ENCODE peak calls at places on chromosome 12, in five cellular contexts. One of them, this sample, is unnamed.

GRCh38 chr12:27682534-27682933 is 13.7 kb upstream of the REP15 start:
- DNase-seq in HCT116: no peak
- DNase-seq in K562: no peak
- DNase-seq in HepG2: no peak
- DNase-seq in H1: no peak
- DNase-seq in this sample: no peak

GRCh38 chr12:108832730-108833354 is 24.5 kb downstream of the SSH1 start:
- DNase-seq in HCT116: no peak
- DNase-seq in K562: no peak
- DNase-seq in HepG2: no peak
- DNase-seq in H1: no peak
- DNase-seq in this sample: no peak

GRCh38 chr12:118164798-118165486 is 29.0 kb downstream of the PEBP1 start:
- DNase-seq in HCT116: peak
- DNase-seq in K562: no peak
- DNase-seq in HepG2: peak
- DNase-seq in H1: no peak
- DNase-seq in this sample: peak

GRCh38 chr12:113043240-113043639 is 13.3 kb upstream of the DTX1 start:
- DNase-seq in HCT116: no peak
- DNase-seq in K562: no peak
- DNase-seq in HepG2: no peak
- DNase-seq in H1: no peak
- DNase-seq in this sample: no peak

GRCh38 chr12:131131808-131132117 is 178.1 kb downstream of the ADGRD1 start:
- DNase-seq in HCT116: no peak
- DNase-seq in K562: no peak
- DNase-seq in HepG2: no peak
- DNase-seq in H1: no peak
- DNase-seq in this sample: no peak

GRCh38 chr12:65602579-65603295 is 221.5 kb upstream of the HMGA2 start:
- DNase-seq in HCT116: peak
- DNase-seq in K562: peak
- DNase-seq in HepG2: peak
- DNase-seq in H1: peak
- DNase-seq in this sample: peak

GRCh38 chr12:75592086-75592485 is 80.7 kb upstream of the KRR1 start:
- DNase-seq in HCT116: no peak
- DNase-seq in K562: no peak
- DNase-seq in HepG2: no peak
- DNase-seq in H1: no peak
- DNase-seq in this sample: no peak

GRCh38 chr12:57764662-57765002 is 2.2 kb downstream of the CYP27B1 start:
- DNase-seq in HCT116: no peak
- DNase-seq in K562: no peak
- DNase-seq in HepG2: no peak
- DNase-seq in H1: peak
- DNase-seq in this sample: peak

GRCh38 chr12:127145929-127146789 is 1120.8 kb upstream of the TMEM132C start:
- DNase-seq in HCT116: peak
- DNase-seq in K562: peak
- DNase-seq in HepG2: no peak
- DNase-seq in H1: no peak
- DNase-seq in this sample: no peak

GRCh38 chr12:95629392-95629791 is 78.1 kb upstream of the USP44 start:
- DNase-seq in HCT116: no peak
- DNase-seq in K562: no peak
- DNase-seq in HepG2: no peak
- DNase-seq in H1: no peak
- DNase-seq in this sample: no peak

GRCh38 chr12:94057262-94058151 is 90.9 kb upstream of the PLXNC1 start:
- DNase-seq in HCT116: no peak
- DNase-seq in K562: no peak
- DNase-seq in HepG2: peak
- DNase-seq in H1: no peak
- DNase-seq in this sample: no peak

GRCh38 chr12:57518920-57519757 is 1.2 kb downstream of the DDIT3 start:
- DNase-seq in HCT116: no peak
- DNase-seq in K562: no peak
- DNase-seq in HepG2: peak
- DNase-seq in H1: no peak
- DNase-seq in this sample: no peak

GRCh38 chr12:34400986-34401658 is 378.8 kb downstream of the ALG10 start:
- DNase-seq in HCT116: no peak
- DNase-seq in K562: peak
- DNase-seq in HepG2: no peak
- DNase-seq in H1: peak
- DNase-seq in this sample: no peak

GRCh38 chr12:15962760-15963159 is 51.6 kb downstream of the DERA start:
- DNase-seq in HCT116: no peak
- DNase-seq in K562: no peak
- DNase-seq in HepG2: no peak
- DNase-seq in H1: no peak
- DNase-seq in this sample: no peak

GRCh38 chr12:7450667-7451066 is 6.7 kb upstream of the CD163L1 start:
- DNase-seq in HCT116: no peak
- DNase-seq in K562: peak
- DNase-seq in HepG2: peak
- DNase-seq in H1: no peak
- DNase-seq in this sample: no peak

GRCh38 chr12:57214398-57214781 is 2.2 kb upstream of the NXPH4 start:
- DNase-seq in HCT116: no peak
- DNase-seq in K562: peak
- DNase-seq in HepG2: peak
- DNase-seq in H1: peak
- DNase-seq in this sample: peak

GRCh38 chr12:105083551-105084105 is 630 bp downstream of the ALDH1L2 start:
- DNase-seq in HCT116: no peak
- DNase-seq in K562: no peak
- DNase-seq in HepG2: no peak
- DNase-seq in H1: peak
- DNase-seq in this sample: peak

GRCh38 chr12:108302471-108303311 is 36.4 kb downstream of the CMKLR1 start:
- DNase-seq in HCT116: no peak
- DNase-seq in K562: no peak
- DNase-seq in HepG2: peak
- DNase-seq in H1: no peak
- DNase-seq in this sample: peak

GRCh38 chr12:93319523-93320045 is 58.1 kb upstream of the NUDT4 start:
- DNase-seq in HCT116: no peak
- DNase-seq in K562: no peak
- DNase-seq in HepG2: no peak
- DNase-seq in H1: no peak
- DNase-seq in this sample: no peak

GRCh38 chr12:43789941-43790340 is 16.2 kb downstream of the TWF1 start:
- DNase-seq in HCT116: no peak
- DNase-seq in K562: peak
- DNase-seq in HepG2: no peak
- DNase-seq in H1: no peak
- DNase-seq in this sample: no peak

GRCh38 chr12:109897029-109897428 is 3.0 kb upstream of the TCHP start:
- DNase-seq in HCT116: no peak
- DNase-seq in K562: no peak
- DNase-seq in HepG2: no peak
- DNase-seq in H1: no peak
- DNase-seq in this sample: no peak

GRCh38 chr12:77388611-77389265 is 323.4 kb upstream of the E2F7 start:
- DNase-seq in HCT116: no peak
- DNase-seq in K562: no peak
- DNase-seq in HepG2: no peak
- DNase-seq in H1: no peak
- DNase-seq in this sample: no peak

GRCh38 chr12:12331244-12331771 is 18.7 kb downstream of the MANSC1 start:
- DNase-seq in HCT116: no peak
- DNase-seq in K562: no peak
- DNase-seq in HepG2: no peak
- DNase-seq in H1: peak
- DNase-seq in this sample: no peak

GRCh38 chr12:6699989-6700645 is 498 bp downstream of the PIANP start:
- DNase-seq in HCT116: no peak
- DNase-seq in K562: peak
- DNase-seq in HepG2: no peak
- DNase-seq in H1: peak
- DNase-seq in this sample: no peak

GRCh38 chr12:114407034-114407420 is 1.1 kb upstream of the TBX5 start:
- DNase-seq in HCT116: no peak
- DNase-seq in K562: no peak
- DNase-seq in HepG2: no peak
- DNase-seq in H1: no peak
- DNase-seq in this sample: no peak

DNA sequence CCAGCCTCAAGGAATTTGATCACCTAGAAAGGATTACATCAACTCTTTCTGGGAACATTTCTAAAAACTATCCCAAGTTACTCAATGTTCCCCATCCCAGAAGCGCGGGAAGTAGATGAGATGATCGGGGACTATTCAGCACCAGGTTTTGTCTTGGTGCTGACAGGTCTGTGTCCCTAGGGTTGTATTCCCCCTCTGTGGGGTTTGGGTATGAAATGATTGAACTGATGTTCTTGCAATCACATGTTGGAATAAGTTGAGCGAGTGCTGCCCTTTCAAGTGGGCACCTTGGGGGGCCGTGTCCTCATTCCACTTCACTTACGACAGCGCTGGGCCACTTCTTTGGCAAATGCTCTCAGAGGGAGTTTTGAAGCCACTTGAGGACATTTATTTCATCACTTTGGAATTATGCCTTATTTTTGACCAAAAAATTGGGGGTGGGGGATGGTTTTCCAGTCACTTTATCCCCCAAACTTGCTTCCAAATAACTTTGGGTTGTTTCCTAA is 69.8 kb downstream of the RFX4 start:
- DNase-seq in HCT116: no peak
- DNase-seq in K562: no peak
- DNase-seq in HepG2: no peak
- DNase-seq in H1: no peak
- DNase-seq in this sample: no peak
- TF ChIP-seq JUND in HCT116: no peak
- TF ChIP-seq JUND in K562: no peak
- TF ChIP-seq JUND in HepG2: no peak
- TF ChIP-seq JUND in H1: no peak
- TF ChIP-seq JUND in this sample: no peak

DNA sequence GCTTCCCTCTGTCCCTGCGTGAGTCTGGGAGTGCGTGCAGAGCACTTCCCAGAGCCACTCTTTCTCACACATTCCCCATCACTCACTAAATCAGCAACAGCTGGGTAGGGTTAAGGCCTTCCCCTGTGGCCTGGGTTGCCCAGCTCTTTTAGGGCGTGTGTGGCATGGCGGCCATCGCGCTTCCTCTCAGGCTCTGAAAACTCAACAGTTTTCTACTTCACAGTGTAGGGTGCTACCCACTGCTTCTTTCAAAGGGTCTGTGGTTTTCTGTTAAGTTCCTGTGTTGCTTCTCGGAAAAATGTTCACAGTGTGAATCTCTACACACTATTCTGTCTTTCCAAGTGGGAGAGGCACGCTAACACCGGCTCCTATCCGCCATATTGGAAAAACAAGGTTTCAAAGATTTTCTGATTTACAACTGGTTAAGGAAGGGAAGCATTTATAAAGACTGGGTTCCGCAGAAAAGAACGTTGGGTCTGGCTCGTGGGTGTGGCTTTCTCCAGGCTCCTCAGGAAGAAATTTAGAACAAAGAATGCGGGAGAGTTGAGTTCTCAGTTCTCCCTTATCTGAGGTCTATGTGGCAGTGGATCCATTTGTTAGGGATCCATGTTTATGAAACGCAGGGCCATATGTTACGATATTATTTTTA is 34.9 kb upstream of the AEBP2 start:
- DNase-seq in HCT116: no peak
- DNase-seq in K562: no peak
- DNase-seq in HepG2: no peak
- DNase-seq in H1: no peak
- DNase-seq in this sample: no peak
- TF ChIP-seq JUND in HCT116: no peak
- TF ChIP-seq JUND in K562: no peak
- TF ChIP-seq JUND in HepG2: no peak
- TF ChIP-seq JUND in H1: no peak
- TF ChIP-seq JUND in this sample: no peak

GRCh38 chr12:83574142-83574541 is 887.4 kb downstream of the TMTC2 start:
- DNase-seq in HCT116: no peak
- DNase-seq in K562: no peak
- DNase-seq in HepG2: no peak
- DNase-seq in H1: no peak
- DNase-seq in this sample: no peak

GRCh38 chr12:83575326-83575725 is 888.6 kb downstream of the TMTC2 start:
- DNase-seq in HCT116: no peak
- DNase-seq in K562: no peak
- DNase-seq in HepG2: no peak
- DNase-seq in H1: no peak
- DNase-seq in this sample: no peak

DNA sequence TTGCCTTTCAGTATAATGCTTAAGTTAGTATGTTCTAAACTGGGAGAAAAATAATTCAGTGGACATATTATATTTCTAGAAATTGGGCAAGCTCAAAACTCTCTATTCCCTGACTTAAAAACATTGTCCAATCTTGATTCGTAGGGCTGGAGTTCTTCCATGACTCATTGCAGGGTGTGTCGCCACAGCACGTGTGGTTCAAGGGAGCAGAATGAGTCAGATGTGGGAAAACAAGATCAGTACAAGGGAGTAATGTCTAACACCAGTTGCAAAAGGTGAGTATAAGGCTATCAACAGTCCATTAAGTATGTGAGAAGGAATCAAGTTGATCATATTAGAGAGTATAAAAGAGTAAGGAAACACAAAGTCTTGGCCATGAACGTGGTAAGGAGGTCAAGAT is 887.0 kb downstream of the TMTC2 start:
- DNase-seq in HCT116: peak
- DNase-seq in K562: no peak
- DNase-seq in HepG2: no peak
- DNase-seq in H1: no peak
- DNase-seq in this sample: no peak
- TF ChIP-seq JUND in HCT116: peak
- TF ChIP-seq JUND in K562: no peak
- TF ChIP-seq JUND in HepG2: no peak
- TF ChIP-seq JUND in H1: no peak
- TF ChIP-seq JUND in this sample: no peak

DNA sequence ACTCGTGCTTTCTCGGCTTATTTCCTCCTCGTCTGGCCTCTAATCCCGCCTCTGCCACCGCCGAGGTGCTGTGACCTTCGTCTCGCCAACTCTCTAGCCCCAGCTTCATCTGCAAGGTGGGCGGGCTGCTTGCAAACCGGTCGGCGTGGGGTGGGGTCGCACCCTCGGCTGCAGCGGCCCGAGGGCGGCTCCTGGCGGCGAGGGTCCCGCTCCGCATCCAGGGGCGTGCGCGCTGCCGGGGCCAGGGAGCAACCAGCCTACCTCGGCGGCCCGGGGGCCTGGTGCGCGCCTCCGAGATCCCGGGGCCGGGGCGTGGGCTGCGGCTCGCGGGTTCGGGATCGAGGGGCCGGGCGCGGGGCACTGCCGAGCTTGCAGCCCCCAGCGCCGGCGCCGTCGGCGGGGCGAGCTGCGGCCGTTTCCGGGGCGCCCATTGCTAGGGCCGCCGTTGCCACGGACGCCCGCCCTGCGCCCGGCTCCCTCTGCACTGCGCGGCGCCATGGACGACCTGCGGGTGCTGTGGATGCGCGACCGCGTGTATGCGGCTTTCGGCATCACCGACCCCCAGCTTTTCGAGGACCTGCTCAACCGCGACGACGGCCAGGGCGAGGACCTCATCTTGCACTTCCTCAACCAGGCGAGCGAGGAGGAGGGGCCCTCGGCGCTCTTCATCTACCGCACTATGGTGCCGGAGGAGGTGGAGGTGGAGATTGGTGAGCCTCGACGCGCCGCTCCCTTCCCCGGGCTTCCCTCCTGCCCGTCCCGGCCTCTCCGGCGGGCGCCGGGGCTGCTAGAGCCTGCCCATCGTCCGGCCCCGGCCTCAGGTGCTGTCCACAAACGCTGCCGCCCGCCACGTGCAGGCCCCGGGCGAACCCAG is at the start of gene DNAH10:
- DNase-seq in HCT116: no peak
- DNase-seq in K562: no peak
- DNase-seq in HepG2: peak
- DNase-seq in H1: peak
- DNase-seq in this sample: no peak
- TF ChIP-seq JUND in HCT116: no peak
- TF ChIP-seq JUND in K562: no peak
- TF ChIP-seq JUND in HepG2: no peak
- TF ChIP-seq JUND in H1: no peak
- TF ChIP-seq JUND in this sample: no peak

This sample was measured in T47D.